ENCODE peak calls at places on chromosome 17, in seven cellular contexts. I is mammary epithelial cell, N is IMR-90, Q is mesendoderm, J is right cardiac atrium, G is cardiac muscle cell, A is fibroblast of lung. E is an unnamed sample.

GRCh38 chr17:12492450-12492849 is 173.2 kb upstream of the MYOCD start:
- DNase-seq in I (no peak), N (peak; percentile 95), Q (no peak), J (no peak), G (peak; percentile 21), A (peak; percentile 30), E (no peak)

GRCh38 chr17:75327757-75328156 is 38.5 kb upstream of the SLC25A19 start:
- DNase-seq in I (no peak), N (no peak), Q (no peak), J (no peak), G (no peak), A (no peak), E (no peak)

GRCh38 chr17:6374761-6375312 is 60.1 kb downstream of the AIPL1 start:
- DNase-seq in I (peak; percentile 93), N (peak; percentile 61), Q (peak; percentile 49), J (no peak), G (peak; percentile 6), A (peak; percentile 90), E (no peak)

GRCh38 chr17:3318336-3318735 is 20.2 kb upstream of the OR3A1 start:
- DNase-seq in I (no peak), N (no peak), Q (peak; percentile 1), J (no peak), G (peak; percentile 1), A (no peak), E (no peak)

GRCh38 chr17:5943232-5943631 is 126.9 kb upstream of the WSCD1 start:
- DNase-seq in I (no peak), N (no peak), Q (peak; percentile 85), J (no peak), G (no peak), A (no peak), E (no peak)

GRCh38 chr17:60554377-60554788 is 28.3 kb upstream of the APPBP2 start:
- DNase-seq in I (peak; percentile 63), N (peak; percentile 85), Q (no peak), J (peak; percentile 26), G (peak; percentile 98), A (peak; percentile 90), E (no peak)

GRCh38 chr17:66831383-66832220 is 3.3 kb upstream of the CACNG5 start:
- DNase-seq in I (no peak), N (no peak), Q (no peak), J (no peak), G (no peak), A (no peak), E (no peak)

GRCh38 chr17:35748323-35748960 is 4.6 kb downstream of the GAS2L2 start:
- DNase-seq in I (peak; percentile 57), N (no peak), Q (no peak), J (peak; percentile 39), G (peak; percentile 26), A (no peak), E (no peak)

GRCh38 chr17:81579821-81580321 is 27.7 kb upstream of the FAAP100 start:
- DNase-seq in I (no peak), N (peak; percentile 79), Q (no peak), J (no peak), G (peak; percentile 69), A (peak; percentile 93), E (no peak)

GRCh38 chr17:67044016-67044772 is at the start of gene CACNG1:
- DNase-seq in I (no peak), N (no peak), Q (no peak), J (no peak), G (no peak), A (no peak), E (no peak)

GRCh38 chr17:74454197-74455024 is 12.0 kb upstream of the CD300A start:
- DNase-seq in I (peak; percentile 69), N (peak; percentile 29), Q (peak; percentile 91), J (peak; percentile 94), G (peak; percentile 92), A (peak; percentile 77), E (peak; percentile 48)

GRCh38 chr17:1606352-1606985 is 22.2 kb downstream of the SLC43A2 start:
- DNase-seq in I (no peak), N (no peak), Q (no peak), J (no peak), G (no peak), A (no peak), E (no peak)

GRCh38 chr17:61157246-61157887 is 242.3 kb upstream of the TBX2 start:
- DNase-seq in I (no peak), N (peak; percentile 71), Q (no peak), J (no peak), G (peak; percentile 55), A (peak; percentile 71), E (no peak)

GRCh38 chr17:60153606-60154355 is 4.0 kb downstream of the CA4 start:
- DNase-seq in I (no peak), N (no peak), Q (no peak), J (no peak), G (peak; percentile 49), A (peak; percentile 37), E (no peak)

GRCh38 chr17:6711081-6711674 is 2.0 kb downstream of the SLC13A5 start:
- DNase-seq in I (no peak), N (no peak), Q (no peak), J (no peak), G (no peak), A (peak; percentile 6), E (no peak)

GRCh38 chr17:20315821-20316220 is 151.5 kb downstream of the LGALS9B start:
- DNase-seq in I (no peak), N (peak; percentile 4), Q (peak; percentile 65), J (no peak), G (no peak), A (peak; percentile 16), E (no peak)

GRCh38 chr17:8372422-8372821 is 4.1 kb downstream of the KRABD2 start:
- DNase-seq in I (peak; percentile 41), N (no peak), Q (no peak), J (no peak), G (no peak), A (no peak), E (no peak)

GRCh38 chr17:40915199-40915661 is 22.2 kb downstream of the KRT23 start:
- DNase-seq in I (peak; percentile 99), N (peak; percentile 98), Q (peak; percentile 84), J (no peak), G (peak; percentile 68), A (peak; percentile 99), E (no peak)

GRCh38 chr17:53462393-53462811 is 360.3 kb upstream of the KIF2B start:
- DNase-seq in I (peak; percentile 72), N (no peak), Q (no peak), J (no peak), G (peak; percentile 67), A (peak; percentile 37), E (no peak)

GRCh38 chr17:74076446-74076845 is 127.0 kb upstream of the RPL38 start:
- DNase-seq in I (no peak), N (no peak), Q (no peak), J (no peak), G (no peak), A (no peak), E (no peak)

DNA sequence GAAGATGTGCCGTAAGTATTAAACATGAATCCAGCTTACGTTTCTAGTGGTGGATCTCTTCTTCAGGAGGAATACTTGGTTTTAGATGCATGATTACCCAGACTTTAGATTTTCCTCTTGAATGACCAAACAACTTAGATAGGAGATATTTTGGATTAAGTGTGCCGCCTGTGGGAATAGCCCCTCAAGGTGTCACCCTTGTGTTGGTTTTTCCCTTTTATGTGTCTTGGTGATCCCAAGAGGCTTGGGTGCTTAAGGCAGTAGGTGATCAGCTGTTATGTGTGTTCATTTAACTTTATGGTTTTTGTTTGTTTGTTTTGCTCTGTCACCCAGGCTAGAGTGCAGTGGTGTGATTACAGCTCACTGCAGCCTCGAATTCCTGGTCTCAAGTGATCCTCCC is 115.1 kb downstream of the PPM1E start:
- DNase-seq in I (no peak), N (no peak), Q (peak; percentile 17), J (no peak), G (peak; percentile 2), A (no peak), E (no peak)
- H3K4me1 ChIP-seq in I (no peaks in the 10 kb centered on the region), N (no peaks in the 10 kb centered on the region), Q (no peaks in the 10 kb centered on the region), J (no peaks in the 10 kb centered on the region), G (no peaks in the 10 kb centered on the region), A (no peaks in the 10 kb centered on the region), E (no peaks in the 10 kb centered on the region)

GRCh38 chr17:49962599-49963276 is 6.3 kb upstream of the DLX4 start:
- DNase-seq in I (no peak), N (no peak), Q (no peak), J (no peak), G (no peak), A (no peak), E (no peak)
- H3K4me1 ChIP-seq in I (peaks cover 6% of the 10 kb centered on the region), N (no peaks in the 10 kb centered on the region), Q (peaks cover 2% of the 10 kb centered on the region), J (no peaks in the 10 kb centered on the region), G (no peaks in the 10 kb centered on the region), A (no peaks in the 10 kb centered on the region), E (no peaks in the 10 kb centered on the region)

GRCh38 chr17:78920528-78920927 is 4.7 kb downstream of the TIMP2 start:
- DNase-seq in I (no peak), N (no peak), Q (no peak), J (no peak), G (no peak), A (no peak), E (no peak)
- H3K4me1 ChIP-seq in I (peaks cover 15% of the 10 kb centered on the region), N (peaks cover 43% of the 10 kb centered on the region), Q (peaks cover 6% of the 10 kb centered on the region), J (peaks cover 40% of the 10 kb centered on the region), G (peaks cover 6% of the 10 kb centered on the region), A (peaks cover 36% of the 10 kb centered on the region), E (peaks cover 9% of the 10 kb centered on the region)

GRCh38 chr17:79912552-79913330 is 73.5 kb upstream of the CBX4 start:
- DNase-seq in I (no peak), N (no peak), Q (no peak), J (no peak), G (no peak), A (no peak), E (no peak)

GRCh38 chr17:79915850-79916430 is 76.7 kb upstream of the CBX4 start:
- DNase-seq in I (peak; percentile 37), N (peak; percentile 28), Q (peak; percentile 70), J (no peak), G (peak; percentile 50), A (no peak), E (peak; percentile 51)

GRCh38 chr17:79914813-79915740 is 75.8 kb upstream of the CBX4 start:
- DNase-seq in I (no peak), N (no peak), Q (no peak), J (no peak), G (no peak), A (no peak), E (no peak)

GRCh38 chr17:79913451-79913850 is 74.2 kb upstream of the CBX4 start:
- DNase-seq in I (no peak), N (no peak), Q (no peak), J (no peak), G (no peak), A (no peak), E (no peak)

DNA sequence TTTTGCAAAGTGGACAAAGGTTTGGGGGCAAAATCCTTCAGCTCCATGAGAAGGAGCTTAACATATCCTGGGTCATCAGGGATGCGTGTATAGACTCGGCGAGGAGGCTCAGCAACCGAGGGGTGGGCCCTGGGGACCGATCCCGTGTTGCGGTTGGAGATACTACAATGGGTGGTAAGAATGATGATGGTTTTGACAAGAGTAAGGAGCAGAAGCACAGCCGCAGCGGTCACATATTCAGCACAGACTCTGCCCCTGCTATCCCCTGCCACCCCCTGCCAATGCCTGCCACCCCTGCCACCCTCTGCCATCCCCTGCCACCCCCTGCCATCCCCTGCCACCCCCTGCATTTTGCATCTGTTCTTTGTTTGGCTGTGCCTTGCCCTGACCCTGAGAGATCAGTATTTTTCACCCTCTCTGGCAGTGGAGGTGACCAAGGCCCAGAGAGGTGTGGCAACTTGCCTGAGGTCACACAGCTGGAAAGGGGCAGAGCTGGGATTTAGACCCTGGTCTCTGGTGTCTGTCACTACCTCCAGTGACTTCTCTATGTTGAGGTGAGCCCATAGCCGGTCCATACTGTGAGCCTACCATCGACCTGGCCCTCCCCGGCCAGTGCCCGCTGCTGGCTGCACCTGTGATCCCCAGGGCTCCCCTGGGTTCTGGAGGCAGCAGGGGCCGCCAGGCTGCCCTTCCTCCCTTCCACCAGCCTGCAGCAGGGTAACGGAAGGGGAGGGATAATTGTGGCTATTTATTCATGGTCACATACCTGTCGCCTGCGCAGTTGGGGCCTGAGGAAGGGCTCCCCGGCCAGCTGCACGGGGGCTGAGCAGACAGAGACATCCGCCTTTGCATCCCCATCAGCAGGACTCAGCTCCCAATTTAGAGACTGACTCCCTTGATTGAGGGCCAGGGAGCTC is 74.9 kb upstream of the CBX4 start:
- DNase-seq in I (no peak), N (no peak), Q (no peak), J (no peak), G (no peak), A (no peak), E (no peak)
- H3K4me1 ChIP-seq in I (peaks cover 14% of the 10 kb centered on the region), N (no peaks in the 10 kb centered on the region), Q (no peaks in the 10 kb centered on the region), J (no peaks in the 10 kb centered on the region), G (no peaks in the 10 kb centered on the region), A (no peaks in the 10 kb centered on the region), E (no peaks in the 10 kb centered on the region)

E was measured in OCI-LY7.